ENCODE peak calls at places on chromosome X, in ten cellular contexts. G is fibroblast of the aortic adventitia; Q is ascending aorta; L is fibroblast of pulmonary artery; S is CD8-positive, alpha-beta T cell; Z is Peyer's patch; R is heart left ventricle; U is lower lobe of right lung; P is endodermal cell; K is cardiac muscle cell. Y is an unnamed sample.

GRCh38 chrX:35115205-35115604 is 172.6 kb downstream of the FAM47B start:
- DNase-seq in G (peak), Q (no peak), L (peak), S (no peak), Z (no peak), R (no peak), U (no peak), P (no peak), K (no peak), Y (peak)

GRCh38 chrX:148582353-148582752 is 81.9 kb downstream of the AFF2 start:
- DNase-seq in G (no peak), Q (no peak), L (no peak), S (no peak), Z (no peak), R (no peak), U (no peak), P (no peak), K (no peak), Y (peak)

GRCh38 chrX:104370089-104370488 is 115.4 kb upstream of the ESX1 start:
- DNase-seq in G (no peak), Q (no peak), L (no peak), S (no peak), Z (no peak), R (no peak), U (no peak), P (peak), K (peak), Y (peak)

GRCh38 chrX:46754450-46755075 is 4.4 kb downstream of the SLC9A7 start:
- DNase-seq in G (no peak), Q (no peak), L (no peak), S (no peak), Z (no peak), R (no peak), U (no peak), P (no peak), K (no peak), Y (no peak)

GRCh38 chrX:123731258-123731986 is 1.4 kb downstream of the THOC2 start:
- DNase-seq in G (peak), Q (no peak), L (peak), S (no peak), Z (peak), R (no peak), U (peak), P (no peak), K (peak), Y (no peak)

GRCh38 chrX:1480082-1480785 is 27.5 kb upstream of the ASMTL start:
- DNase-seq in G (no peak), Q (no peak), L (no peak), S (peak), Z (peak), R (no peak), U (no peak), P (no peak), K (no peak), Y (no peak)

GRCh38 chrX:23884427-23885024 is 23.2 kb downstream of the APOO start:
- DNase-seq in G (no peak), Q (no peak), L (no peak), S (no peak), Z (no peak), R (no peak), U (no peak), P (no peak), K (no peak), Y (peak)

GRCh38 chrX:15988661-15989603 is 134.3 kb upstream of the AP1S2 start:
- DNase-seq in G (peak), Q (no peak), L (peak), S (no peak), Z (no peak), R (no peak), U (no peak), P (no peak), K (no peak), Y (peak)

GRCh38 chrX:94752434-94753169 is 1078.6 kb downstream of the FAM133A start:
- DNase-seq in G (no peak), Q (no peak), L (no peak), S (no peak), Z (no peak), R (no peak), U (no peak), P (no peak), K (no peak), Y (no peak)

DNA sequence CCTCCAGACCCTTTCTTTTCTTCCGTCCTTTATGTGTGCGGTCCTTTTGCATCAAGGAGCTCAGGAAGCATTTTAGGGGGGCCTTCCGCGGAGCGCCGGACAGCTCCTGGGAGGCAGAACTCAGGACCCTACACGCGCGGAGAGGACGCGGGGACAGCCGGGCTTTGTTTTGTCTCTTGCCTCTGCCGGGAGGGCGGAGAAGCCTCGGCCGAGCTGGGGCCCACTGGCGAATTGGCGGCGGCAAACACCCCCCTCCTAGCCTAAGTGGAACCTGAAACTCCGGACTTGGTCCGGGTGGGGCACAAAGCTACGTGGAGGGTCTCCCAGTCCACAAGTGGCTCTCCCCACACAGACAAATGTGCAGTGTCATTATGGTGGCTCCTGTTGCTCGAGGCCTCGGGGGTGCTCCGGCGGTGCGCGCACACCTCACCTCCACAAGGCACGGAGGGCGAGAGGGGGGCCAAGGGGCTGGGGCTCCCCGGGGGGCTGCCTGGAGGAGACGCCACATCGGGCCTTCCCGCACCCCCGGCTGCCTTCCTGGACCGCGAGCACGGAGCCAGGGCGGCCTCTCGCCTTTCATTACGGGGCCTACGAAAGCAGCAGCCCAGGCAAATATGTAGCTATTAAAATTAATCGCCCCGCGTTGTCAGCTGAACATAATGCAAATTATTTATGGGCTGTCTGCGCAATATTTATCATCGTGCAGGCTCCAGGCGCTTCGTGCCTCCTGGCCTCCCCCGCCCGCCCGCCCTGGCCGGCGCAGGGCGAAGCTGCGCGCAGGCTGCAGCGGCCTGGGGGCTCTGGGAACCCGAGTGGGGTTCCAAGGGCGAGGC is 70.6 kb upstream of the BCOR start:
- DNase-seq in G (no peak), Q (no peak), L (no peak), S (no peak), Z (no peak), R (peak), U (no peak), P (peak), K (no peak), Y (no peak)
- H3K4me3 ChIP-seq in G (no peak), Q (peak), L (no peak), S (no peak), Z (peak), R (peak), U (peak), P (peak), K (peak), Y (peak)

GRCh38 chrX:134599173-134599914 is 58.9 kb downstream of the PLAC1 start:
- DNase-seq in G (peak), Q (no peak), L (peak), S (no peak), Z (no peak), R (no peak), U (no peak), P (no peak), K (no peak), Y (peak)

GRCh38 chrX:134600714-134601113 is 57.6 kb downstream of the PLAC1 start:
- DNase-seq in G (peak), Q (no peak), L (peak), S (no peak), Z (no peak), R (no peak), U (no peak), P (no peak), K (no peak), Y (peak)

GRCh38 chrX:134602410-134602809 is 55.9 kb downstream of the PLAC1 start:
- DNase-seq in G (no peak), Q (no peak), L (no peak), S (no peak), Z (no peak), R (no peak), U (no peak), P (no peak), K (no peak), Y (no peak)

GRCh38 chrX:134603806-134604700 is 54.2 kb downstream of the PLAC1 start:
- DNase-seq in G (peak), Q (no peak), L (peak), S (no peak), Z (no peak), R (no peak), U (no peak), P (no peak), K (no peak), Y (peak)

DNA sequence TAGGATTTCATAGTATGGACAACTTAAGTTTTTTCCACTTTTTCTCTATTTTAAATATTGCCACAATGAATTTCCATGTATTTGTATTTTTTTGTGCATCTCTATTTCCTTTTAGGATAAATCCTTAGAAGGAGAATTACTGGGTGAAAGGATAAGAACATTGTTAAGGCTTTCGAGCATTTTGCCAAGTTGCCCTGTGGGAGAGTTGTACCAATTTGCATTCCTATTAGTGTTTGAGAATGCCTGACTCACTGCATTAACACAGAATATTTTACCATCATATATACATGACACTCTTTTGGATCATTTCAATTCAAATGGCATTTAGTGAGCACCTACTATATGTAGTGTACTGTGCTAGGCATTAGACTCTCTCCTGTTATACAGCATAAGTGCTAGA is 57.0 kb downstream of the PLAC1 start:
- DNase-seq in G (peak), Q (no peak), L (peak), S (no peak), Z (no peak), R (no peak), U (no peak), P (no peak), K (no peak), Y (peak)
- TF ChIP-seq CTCF in G (no peak), Q (no peak), L (no peak), S (no peak), Z (no peak), R (no peak), U (no peak), P (no peak), K (no peak), Y (no peak)

GRCh38 chrX:101550362-101550761 is at the start of gene ARMCX1:
- DNase-seq in G (peak), Q (peak), L (peak), S (peak), Z (peak), R (peak), U (peak), P (peak), K (peak), Y (peak)
- H3K4me3 ChIP-seq in G (peak), Q (peak), L (peak), S (peak), Z (peak), R (peak), U (peak), P (peak), K (peak), Y (peak)

DNA sequence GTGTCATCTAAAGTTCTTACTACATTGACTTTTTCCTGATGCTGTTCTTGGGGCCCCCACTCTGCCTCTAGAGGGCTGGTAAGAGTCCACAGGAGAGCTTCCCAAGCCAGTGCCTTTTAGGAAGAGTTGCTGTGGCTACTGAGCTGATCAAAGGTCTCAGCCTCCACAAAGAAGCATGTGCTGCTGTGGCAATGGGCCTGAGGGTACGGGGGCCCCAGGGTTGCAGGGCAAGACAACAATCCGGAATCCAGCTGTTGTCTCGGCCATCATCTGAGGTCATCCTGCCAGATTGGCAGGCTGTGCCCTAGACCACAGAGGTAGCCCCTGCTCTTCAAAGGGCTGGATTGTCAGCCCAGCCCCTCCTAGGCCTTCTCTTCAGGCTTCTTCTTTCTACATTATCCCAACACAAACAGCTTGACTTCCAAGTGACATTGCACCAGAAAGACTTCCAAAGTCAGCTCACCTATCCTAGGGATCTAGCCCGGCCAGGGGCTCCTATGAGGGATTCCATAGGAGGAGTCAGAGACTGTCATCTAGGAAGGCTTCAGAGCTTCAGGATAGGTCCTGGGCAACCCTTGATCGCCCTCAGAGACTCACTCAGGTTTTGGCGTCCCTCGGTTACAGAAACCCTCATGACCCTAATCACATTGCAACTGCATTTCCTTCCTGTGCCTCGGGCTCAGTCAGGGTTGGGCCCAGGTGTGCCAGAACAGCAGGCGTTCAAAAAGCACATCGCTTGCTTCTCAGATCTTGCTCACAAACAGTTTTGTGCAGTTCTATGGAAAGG is 27.7 kb downstream of the SLC25A5 start:
- DNase-seq in G (no peak), Q (no peak), L (no peak), S (no peak), Z (peak), R (no peak), U (no peak), P (no peak), K (no peak), Y (no peak)
- TF ChIP-seq CTCF in G (no peak), Q (no peak), L (no peak), S (no peak), Z (no peak), R (no peak), U (no peak), P (peak), K (peak), Y (no peak)

GRCh38 chrX:80014141-80014940 is at the start of gene TBX22:
- DNase-seq in G (no peak), Q (no peak), L (no peak), S (no peak), Z (no peak), R (no peak), U (no peak), P (peak), K (no peak), Y (no peak)
- H3K4me3 ChIP-seq in G (no peak), Q (no peak), L (no peak), S (no peak), Z (no peak), R (no peak), U (no peak), P (no peak), K (no peak), Y (no peak)

DNA sequence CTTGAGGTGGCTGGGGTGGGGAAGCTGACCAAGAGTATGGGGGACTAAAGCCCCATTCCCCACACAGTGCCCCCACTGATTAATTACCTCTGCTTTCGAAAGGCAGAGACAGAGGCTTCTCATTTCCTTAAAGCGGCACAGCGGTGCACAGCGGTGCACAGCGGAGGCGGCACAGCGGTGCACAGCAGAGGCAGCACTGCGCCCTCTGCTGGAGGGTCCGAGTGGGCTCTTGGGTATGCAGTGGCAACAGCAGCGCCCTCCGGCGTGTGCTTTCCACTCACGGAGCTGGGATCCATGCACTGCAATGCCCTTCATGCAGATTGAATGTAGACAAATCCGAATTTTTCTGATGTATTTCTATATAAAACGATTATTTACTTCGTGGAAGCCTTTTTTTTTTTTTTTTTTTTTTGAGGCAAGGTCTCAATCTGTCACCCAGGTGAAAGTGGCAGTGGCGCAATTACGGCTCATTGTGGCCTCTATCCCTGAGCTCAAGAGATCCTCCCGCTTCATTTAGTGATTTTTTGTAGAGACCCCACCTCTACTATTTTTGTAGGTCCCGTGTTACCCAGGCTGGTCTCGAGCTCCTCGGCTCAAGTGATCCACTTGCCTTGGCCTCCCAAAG is 19.7 kb upstream of the PRPS2 start:
- DNase-seq in G (peak), Q (no peak), L (peak), S (peak), Z (peak), R (peak), U (peak), P (peak), K (peak), Y (peak)
- TF ChIP-seq CTCF in G (peak), Q (peak), L (peak), S (peak), Z (peak), R (peak), U (peak), P (peak), K (peak), Y (peak)

Y was measured in AG10803.